ENCODE peak calls at places on chromosomes 3 and 15, in seven cellular contexts. One of them, this sample, is unnamed.

GRCh38 chr15:58770519-58770856 is 614 bp upstream of the MINDY2 start:
- DNase-seq in neural progenitor cell: no peak
- DNase-seq in GM23338: no peak
- DNase-seq in GM23248: peak
- DNase-seq in MM.1S: peak
- DNase-seq in PC-3: peak
- DNase-seq in HCT116: no peak
- DNase-seq in this sample: peak

GRCh38 chr3:45100998-45101407 is 45.2 kb downstream of the CDCP1 start:
- DNase-seq in PC-3: no peak
- DNase-seq in neural progenitor cell: no peak
- DNase-seq in MM.1S: peak
- DNase-seq in GM23248: peak
- DNase-seq in HCT116: no peak
- DNase-seq in GM23338: no peak
- DNase-seq in this sample: peak

GRCh38 chr15:76996526-76997401 is 1.8 kb downstream of the PSTPIP1 start:
- DNase-seq in GM23248: peak
- DNase-seq in PC-3: peak
- DNase-seq in GM23338: no peak
- DNase-seq in neural progenitor cell: no peak
- DNase-seq in MM.1S: no peak
- DNase-seq in HCT116: no peak
- DNase-seq in this sample: no peak

GRCh38 chr3:31167666-31168065 is 273.2 kb upstream of the GADL1 start:
- DNase-seq in neural progenitor cell: no peak
- DNase-seq in HCT116: no peak
- DNase-seq in MM.1S: no peak
- DNase-seq in GM23248: no peak
- DNase-seq in PC-3: no peak
- DNase-seq in GM23338: no peak
- DNase-seq in this sample: no peak

GRCh38 chr15:31598620-31599019 is 272.0 kb downstream of the KLF13 start:
- DNase-seq in GM23248: peak
- DNase-seq in PC-3: peak
- DNase-seq in MM.1S: no peak
- DNase-seq in neural progenitor cell: peak
- DNase-seq in GM23338: peak
- DNase-seq in HCT116: no peak
- DNase-seq in this sample: peak

GRCh38 chr3:31289592-31289991 is 243.1 kb upstream of the STT3B start:
- DNase-seq in HCT116: no peak
- DNase-seq in GM23338: no peak
- DNase-seq in GM23248: no peak
- DNase-seq in PC-3: no peak
- DNase-seq in MM.1S: no peak
- DNase-seq in neural progenitor cell: no peak
- DNase-seq in this sample: no peak

GRCh38 chr3:194255252-194256039 is 95.7 kb downstream of the CPN2 start:
- DNase-seq in MM.1S: no peak
- DNase-seq in PC-3: no peak
- DNase-seq in GM23248: no peak
- DNase-seq in GM23338: no peak
- DNase-seq in neural progenitor cell: no peak
- DNase-seq in HCT116: no peak
- DNase-seq in this sample: peak

GRCh38 chr3:10940106-10940505 is 52.4 kb upstream of the SLC6A1 start:
- DNase-seq in PC-3: peak
- DNase-seq in MM.1S: no peak
- DNase-seq in GM23338: no peak
- DNase-seq in GM23248: no peak
- DNase-seq in neural progenitor cell: no peak
- DNase-seq in HCT116: no peak
- DNase-seq in this sample: no peak

GRCh38 chr3:69747511-69748248 is 8.4 kb downstream of the MITF start:
- DNase-seq in GM23338: no peak
- DNase-seq in PC-3: no peak
- DNase-seq in MM.1S: no peak
- DNase-seq in neural progenitor cell: no peak
- DNase-seq in HCT116: no peak
- DNase-seq in GM23248: no peak
- DNase-seq in this sample: no peak

GRCh38 chr3:187694801-187695200 is 7.6 kb downstream of the RTP2 start:
- DNase-seq in neural progenitor cell: no peak
- DNase-seq in GM23338: no peak
- DNase-seq in MM.1S: no peak
- DNase-seq in GM23248: peak
- DNase-seq in PC-3: no peak
- DNase-seq in HCT116: no peak
- DNase-seq in this sample: no peak

GRCh38 chr3:14141602-14142315 is 16.9 kb downstream of the TMEM43 start:
- DNase-seq in PC-3: no peak
- DNase-seq in HCT116: no peak
- DNase-seq in MM.1S: no peak
- DNase-seq in GM23338: no peak
- DNase-seq in neural progenitor cell: no peak
- DNase-seq in GM23248: peak
- DNase-seq in this sample: no peak

GRCh38 chr15:83717010-83717409 is 63.1 kb downstream of the ADAMTSL3 start:
- DNase-seq in MM.1S: no peak
- DNase-seq in PC-3: no peak
- DNase-seq in GM23248: no peak
- DNase-seq in neural progenitor cell: no peak
- DNase-seq in GM23338: no peak
- DNase-seq in HCT116: no peak
- DNase-seq in this sample: no peak

GRCh38 chr15:87619161-87619960 is 637.2 kb downstream of the NTRK3 start:
- DNase-seq in PC-3: peak
- DNase-seq in GM23248: peak
- DNase-seq in neural progenitor cell: no peak
- DNase-seq in HCT116: no peak
- DNase-seq in MM.1S: no peak
- DNase-seq in GM23338: no peak
- DNase-seq in this sample: peak

GRCh38 chr3:8278448-8278847 is 223.2 kb upstream of the LMCD1 start:
- DNase-seq in MM.1S: no peak
- DNase-seq in GM23338: peak
- DNase-seq in PC-3: peak
- DNase-seq in HCT116: peak
- DNase-seq in GM23248: no peak
- DNase-seq in neural progenitor cell: no peak
- DNase-seq in this sample: no peak

GRCh38 chr3:194928831-194929594 is 243.3 kb downstream of the FAM43A start:
- DNase-seq in PC-3: peak
- DNase-seq in neural progenitor cell: peak
- DNase-seq in HCT116: peak
- DNase-seq in GM23248: no peak
- DNase-seq in MM.1S: no peak
- DNase-seq in GM23338: peak
- DNase-seq in this sample: no peak

GRCh38 chr3:30161370-30161769 is 445.0 kb upstream of the TGFBR2 start:
- DNase-seq in GM23248: peak
- DNase-seq in neural progenitor cell: no peak
- DNase-seq in MM.1S: no peak
- DNase-seq in PC-3: no peak
- DNase-seq in HCT116: no peak
- DNase-seq in GM23338: no peak
- DNase-seq in this sample: no peak

GRCh38 chr3:42292009-42292408 is 26.0 kb upstream of the CCK start:
- DNase-seq in MM.1S: no peak
- DNase-seq in GM23338: no peak
- DNase-seq in HCT116: no peak
- DNase-seq in GM23248: no peak
- DNase-seq in neural progenitor cell: no peak
- DNase-seq in PC-3: no peak
- DNase-seq in this sample: no peak

GRCh38 chr15:40859206-40859851 is 14.7 kb downstream of the RHOV start:
- DNase-seq in HCT116: peak
- DNase-seq in neural progenitor cell: peak
- DNase-seq in GM23248: peak
- DNase-seq in PC-3: peak
- DNase-seq in GM23338: peak
- DNase-seq in MM.1S: peak
- DNase-seq in this sample: peak

GRCh38 chr15:71682051-71682450 is 128.3 kb upstream of the NR2E3 start:
- DNase-seq in HCT116: no peak
- DNase-seq in PC-3: no peak
- DNase-seq in GM23338: no peak
- DNase-seq in GM23248: no peak
- DNase-seq in neural progenitor cell: no peak
- DNase-seq in MM.1S: no peak
- DNase-seq in this sample: no peak

GRCh38 chr3:122975163-122975923 is 52.2 kb downstream of the SEMA5B start:
- DNase-seq in neural progenitor cell: peak
- DNase-seq in MM.1S: no peak
- DNase-seq in PC-3: peak
- DNase-seq in GM23338: no peak
- DNase-seq in GM23248: peak
- DNase-seq in HCT116: no peak
- DNase-seq in this sample: peak

GRCh38 chr3:139906441-139906840 is 28.5 kb upstream of the CLSTN2 start:
- DNase-seq in MM.1S: no peak
- DNase-seq in neural progenitor cell: no peak
- DNase-seq in GM23338: no peak
- DNase-seq in PC-3: peak
- DNase-seq in GM23248: peak
- DNase-seq in HCT116: peak
- DNase-seq in this sample: peak

GRCh38 chr15:40558952-40559742 is 5.7 kb downstream of the CCDC32 start:
- DNase-seq in neural progenitor cell: no peak
- DNase-seq in PC-3: no peak
- DNase-seq in GM23338: no peak
- DNase-seq in MM.1S: peak
- DNase-seq in HCT116: no peak
- DNase-seq in GM23248: no peak
- DNase-seq in this sample: no peak

GRCh38 chr3:20305647-20306046 is 119.6 kb upstream of the SGO1 start:
- DNase-seq in MM.1S: no peak
- DNase-seq in GM23248: no peak
- DNase-seq in HCT116: no peak
- DNase-seq in PC-3: no peak
- DNase-seq in GM23338: no peak
- DNase-seq in neural progenitor cell: no peak
- DNase-seq in this sample: no peak

GRCh38 chr3:57709559-57709958 is 16.7 kb upstream of the DENND6A start:
- DNase-seq in PC-3: peak
- DNase-seq in GM23338: no peak
- DNase-seq in HCT116: no peak
- DNase-seq in GM23248: no peak
- DNase-seq in neural progenitor cell: no peak
- DNase-seq in MM.1S: no peak
- DNase-seq in this sample: no peak

GRCh38 chr3:8153778-8154177 is 347.8 kb upstream of the LMCD1 start:
- DNase-seq in HCT116: no peak
- DNase-seq in MM.1S: no peak
- DNase-seq in neural progenitor cell: no peak
- DNase-seq in GM23248: no peak
- DNase-seq in PC-3: no peak
- DNase-seq in GM23338: no peak
- DNase-seq in this sample: no peak

GRCh38 chr3:36482259-36482658 is 102.0 kb downstream of the STAC start:
- DNase-seq in GM23248: no peak
- DNase-seq in HCT116: no peak
- DNase-seq in PC-3: no peak
- DNase-seq in neural progenitor cell: no peak
- DNase-seq in MM.1S: no peak
- DNase-seq in GM23338: no peak
- DNase-seq in this sample: no peak

GRCh38 chr15:20340931-20341661 is 200.5 kb downstream of the GOLGA6L6 start:
- DNase-seq in PC-3: peak
- DNase-seq in GM23248: no peak
- DNase-seq in neural progenitor cell: peak
- DNase-seq in GM23338: no peak
- DNase-seq in MM.1S: peak
- DNase-seq in HCT116: no peak
- DNase-seq in this sample: peak
- TF ChIP-seq EZH2phosphoT487 in PC-3: no peak
- TF ChIP-seq EZH2phosphoT487 in GM23248: no peak
- TF ChIP-seq EZH2phosphoT487 in neural progenitor cell: no peak
- TF ChIP-seq EZH2phosphoT487 in GM23338: no peak
- TF ChIP-seq EZH2phosphoT487 in MM.1S: no peak
- TF ChIP-seq EZH2phosphoT487 in HCT116: no peak
- TF ChIP-seq EZH2phosphoT487 in this sample: no peak

GRCh38 chr3:52731590-52731989 is 25.7 kb downstream of the SPCS1 start:
- DNase-seq in neural progenitor cell: no peak
- DNase-seq in GM23248: no peak
- DNase-seq in GM23338: no peak
- DNase-seq in MM.1S: no peak
- DNase-seq in PC-3: no peak
- DNase-seq in HCT116: no peak
- DNase-seq in this sample: no peak
- TF ChIP-seq EZH2 in neural progenitor cell: no peak
- TF ChIP-seq EZH2 in GM23248: no peak
- TF ChIP-seq EZH2 in GM23338: no peak
- TF ChIP-seq EZH2 in MM.1S: no peak
- TF ChIP-seq EZH2 in PC-3: no peak
- TF ChIP-seq EZH2 in HCT116: no peak
- TF ChIP-seq EZH2 in this sample: no peak

GRCh38 chr3:196203833-196204232 is 7.4 kb downstream of the ZDHHC19 start:
- DNase-seq in GM23248: no peak
- DNase-seq in neural progenitor cell: no peak
- DNase-seq in MM.1S: no peak
- DNase-seq in PC-3: no peak
- DNase-seq in HCT116: no peak
- DNase-seq in GM23338: no peak
- DNase-seq in this sample: no peak

GRCh38 chr3:196198081-196198675 is 13.0 kb downstream of the ZDHHC19 start:
- DNase-seq in GM23338: no peak
- DNase-seq in GM23248: no peak
- DNase-seq in PC-3: no peak
- DNase-seq in MM.1S: no peak
- DNase-seq in HCT116: no peak
- DNase-seq in neural progenitor cell: no peak
- DNase-seq in this sample: no peak

GRCh38 chr3:196207159-196207832 is 3.9 kb downstream of the ZDHHC19 start:
- DNase-seq in MM.1S: no peak
- DNase-seq in GM23248: no peak
- DNase-seq in PC-3: no peak
- DNase-seq in neural progenitor cell: peak
- DNase-seq in HCT116: no peak
- DNase-seq in GM23338: peak
- DNase-seq in this sample: no peak

GRCh38 chr3:196198771-196199753 is 12.1 kb downstream of the ZDHHC19 start:
- DNase-seq in MM.1S: no peak
- DNase-seq in GM23338: peak
- DNase-seq in HCT116: no peak
- DNase-seq in neural progenitor cell: no peak
- DNase-seq in GM23248: peak
- DNase-seq in PC-3: no peak
- DNase-seq in this sample: no peak

GRCh38 chr3:196202516-196202970 is 8.7 kb downstream of the ZDHHC19 start:
- DNase-seq in HCT116: no peak
- DNase-seq in GM23338: peak
- DNase-seq in PC-3: no peak
- DNase-seq in GM23248: peak
- DNase-seq in neural progenitor cell: no peak
- DNase-seq in MM.1S: peak
- DNase-seq in this sample: no peak
- TF ChIP-seq EZH2phosphoT487 in HCT116: no peak
- TF ChIP-seq EZH2phosphoT487 in GM23338: no peak
- TF ChIP-seq EZH2phosphoT487 in PC-3: no peak
- TF ChIP-seq EZH2phosphoT487 in GM23248: no peak
- TF ChIP-seq EZH2phosphoT487 in neural progenitor cell: no peak
- TF ChIP-seq EZH2phosphoT487 in MM.1S: no peak
- TF ChIP-seq EZH2phosphoT487 in this sample: no peak

GRCh38 chr15:82647045-82647834 is at the start of gene CPEB1:
- DNase-seq in HCT116: no peak
- DNase-seq in GM23248: peak
- DNase-seq in PC-3: no peak
- DNase-seq in MM.1S: no peak
- DNase-seq in GM23338: peak
- DNase-seq in neural progenitor cell: peak
- DNase-seq in this sample: peak
- TF ChIP-seq EZH2 in HCT116: no peak
- TF ChIP-seq EZH2 in GM23248: no peak
- TF ChIP-seq EZH2 in PC-3: no peak
- TF ChIP-seq EZH2 in MM.1S: no peak
- TF ChIP-seq EZH2 in GM23338: no peak
- TF ChIP-seq EZH2 in neural progenitor cell: no peak
- TF ChIP-seq EZH2 in this sample: no peak